ENCODE peak calls at places on chromosomes 12 and 14, in ten cellular contexts. T is prostate gland, V is breast epithelium, X is SK-N-MC, K is transverse colon, G is SK-N-SH, U is GM12892, R is suprapubic skin, P is stomach, S is endothelial cell of umbilical vein. H is an unnamed sample.

GRCh38 chr12:6635375-6635855 is 344 bp downstream of the LPAR5 start:
- DNase-seq in U (no peak), P (no peak), R (no peak), V (no peak), S (no peak), G (peak), K (no peak), T (no peak), X (no peak), H (no peak)

GRCh38 chr12:61546296-61546695 is 713.9 kb upstream of the USP15 start:
- DNase-seq in K (no peak), P (no peak), U (no peak), G (no peak), T (peak), R (no peak), V (no peak), S (no peak), X (no peak), H (no peak)

GRCh38 chr12:84191779-84192178 is 720.8 kb downstream of the SLC6A15 start:
- DNase-seq in R (no peak), V (no peak), P (no peak), T (no peak), S (no peak), X (no peak), U (no peak), G (no peak), K (no peak), H (no peak)

GRCh38 chr14:100568164-100568997 is 18.8 kb downstream of the BEGAIN start:
- DNase-seq in R (no peak), X (no peak), U (no peak), T (no peak), V (no peak), S (no peak), G (peak), K (no peak), P (no peak), H (peak)

GRCh38 chr14:76138119-76138757 is 13.5 kb upstream of the GPATCH2L start:
- DNase-seq in T (no peak), V (no peak), P (no peak), U (no peak), R (no peak), S (no peak), X (no peak), K (no peak), G (peak), H (no peak)

GRCh38 chr12:47651368-47652254 is 54.2 kb downstream of the RPAP3 start:
- DNase-seq in K (peak), R (no peak), X (no peak), G (peak), U (no peak), P (peak), T (peak), S (peak), V (peak), H (no peak)

GRCh38 chr12:27969011-27969900 is 3.3 kb downstream of the PTHLH start:
- DNase-seq in V (no peak), G (peak), U (no peak), T (no peak), S (peak), R (peak), X (no peak), K (no peak), P (no peak), H (no peak)

GRCh38 chr12:76144253-76144564 is 59.7 kb upstream of the NAP1L1 start:
- DNase-seq in G (peak), V (no peak), X (no peak), U (no peak), K (peak), R (no peak), S (peak), P (peak), T (no peak), H (peak)

GRCh38 chr12:49553512-49554088 is 14.3 kb downstream of the MCRS1 start:
- DNase-seq in V (no peak), U (no peak), T (no peak), P (no peak), G (peak), K (no peak), R (no peak), S (peak), X (no peak), H (no peak)

GRCh38 chr12:79776111-79776510 is 85.3 kb upstream of the PAWR start:
- DNase-seq in X (no peak), U (no peak), P (no peak), S (peak), T (no peak), V (no peak), K (no peak), G (no peak), R (no peak), H (no peak)

GRCh38 chr14:101351769-101352168 is 209.5 kb upstream of the DIO3 start:
- DNase-seq in R (peak), U (no peak), T (no peak), P (peak), V (no peak), X (no peak), K (no peak), G (no peak), S (no peak), H (peak)

GRCh38 chr12:32615441-32615840 is 63.7 kb upstream of the DNM1L start:
- DNase-seq in R (no peak), S (no peak), T (no peak), K (peak), X (no peak), U (no peak), V (no peak), G (no peak), P (no peak), H (no peak)

GRCh38 chr14:95208598-95208997 is 51.3 kb upstream of the DICER1 start:
- DNase-seq in G (no peak), U (no peak), X (no peak), R (no peak), P (no peak), T (no peak), V (no peak), S (no peak), K (no peak), H (no peak)

GRCh38 chr14:33589334-33589733 is 361.5 kb downstream of the EGLN3 start:
- DNase-seq in T (peak), G (no peak), K (no peak), U (no peak), R (no peak), X (no peak), P (peak), V (peak), S (no peak), H (no peak)

GRCh38 chr14:102654298-102654697 is 61.8 kb downstream of the RCOR1 start:
- DNase-seq in G (no peak), S (no peak), U (no peak), K (no peak), R (no peak), T (no peak), X (no peak), V (no peak), P (no peak), H (no peak)

GRCh38 chr12:75813066-75813465 is 218.5 kb downstream of the PHLDA1 start:
- DNase-seq in U (no peak), S (no peak), G (no peak), T (no peak), X (no peak), P (no peak), R (no peak), K (no peak), V (no peak), H (no peak)

GRCh38 chr14:99589031-99589441 is 15.0 kb downstream of the CCDC85C start:
- DNase-seq in S (no peak), G (no peak), X (no peak), R (no peak), T (no peak), V (no peak), P (no peak), U (no peak), K (no peak), H (peak)

GRCh38 chr14:102235275-102235897 is 69.6 kb downstream of the MOK start:
- DNase-seq in T (peak), K (peak), V (peak), S (peak), U (peak), R (no peak), P (peak), G (peak), X (no peak), H (peak)

GRCh38 chr12:6554168-6554989 is 1.5 kb downstream of the IFFO1 start:
- DNase-seq in T (peak), S (peak), P (peak), V (no peak), X (no peak), R (peak), U (peak), G (peak), K (peak), H (peak)

GRCh38 chr14:33699300-33699699 is 251.6 kb downstream of the EGLN3 start:
- DNase-seq in S (no peak), X (no peak), R (no peak), V (no peak), K (no peak), G (no peak), T (no peak), P (no peak), U (no peak), H (no peak)

GRCh38 chr12:122449317-122449716 is 26.8 kb upstream of the CLIP1 start:
- DNase-seq in S (peak), R (no peak), T (no peak), U (no peak), P (no peak), V (no peak), G (no peak), K (no peak), X (no peak), H (no peak)

GRCh38 chr12:92505373-92506340 is 197.1 kb upstream of the PLEKHG7 start:
- DNase-seq in P (peak), V (no peak), S (peak), R (peak), G (peak), U (no peak), T (no peak), K (peak), X (no peak), H (peak)

GRCh38 chr12:11755311-11755930 is 105.9 kb downstream of the ETV6 start:
- DNase-seq in V (no peak), U (no peak), P (no peak), T (no peak), R (no peak), G (no peak), K (no peak), S (no peak), X (no peak), H (no peak)

GRCh38 chr14:34782031-34782430 is 67.6 kb upstream of the CFL2 start:
- DNase-seq in P (no peak), V (no peak), G (no peak), X (no peak), U (no peak), T (no peak), S (peak), R (no peak), K (no peak), H (no peak)

GRCh38 chr14:29077916-29078315 is 311.3 kb downstream of the FOXG1 start:
- DNase-seq in T (no peak), S (no peak), R (no peak), X (no peak), U (no peak), G (no peak), K (no peak), V (no peak), P (no peak), H (no peak)

GRCh38 chr14:92651106-92651792 is 97.2 kb downstream of the LGMN start:
- DNase-seq in S (no peak), P (peak), T (no peak), R (no peak), V (no peak), U (peak), K (peak), X (no peak), G (no peak), H (peak)

GRCh38 chr14:66662374-66662773 is 154.4 kb downstream of the GPHN start:
- DNase-seq in R (no peak), K (no peak), P (no peak), U (no peak), G (no peak), V (no peak), S (peak), T (no peak), X (no peak), H (no peak)

GRCh38 chr12:59651230-59651920 is 55.5 kb downstream of the SLC16A7 start:
- DNase-seq in T (no peak), G (no peak), U (no peak), K (no peak), S (peak), P (no peak), X (no peak), V (no peak), R (no peak), H (no peak)

GRCh38 chr12:67096533-67097318 is 172.4 kb upstream of the CAND1 start:
- DNase-seq in V (no peak), T (no peak), U (no peak), R (no peak), X (no peak), G (no peak), P (no peak), S (no peak), K (no peak), H (no peak)

GRCh38 chr14:47919334-47919846 is 244.0 kb upstream of the MDGA2 start:
- DNase-seq in V (no peak), T (no peak), K (no peak), G (no peak), P (no peak), R (no peak), S (no peak), U (no peak), X (no peak), H (no peak)

GRCh38 chr12:88698471-88698870 is 118.2 kb upstream of the KITLG start:
- DNase-seq in U (no peak), T (no peak), K (no peak), S (no peak), P (no peak), V (no peak), G (peak), X (peak), R (no peak), H (no peak)

GRCh38 chr12:26845984-26846383 is 13.0 kb upstream of the ITPR2 start:
- DNase-seq in K (no peak), X (no peak), R (no peak), U (no peak), P (no peak), S (peak), G (peak), T (no peak), V (no peak), H (no peak)

GRCh38 chr12:52335598-52336262 is 14.5 kb upstream of the KRT83 start:
- DNase-seq in V (no peak), X (no peak), K (peak), U (no peak), S (no peak), P (peak), T (no peak), G (peak), R (peak), H (peak)

GRCh38 chr14:67622675-67623074 is 3.0 kb downstream of the ARG2 start:
- DNase-seq in X (peak), V (no peak), T (peak), G (no peak), P (no peak), K (no peak), S (peak), R (no peak), U (no peak), H (no peak)

GRCh38 chr12:53963434-53964314 is 9.0 kb downstream of the HOXC12 start:
- DNase-seq in V (no peak), U (no peak), P (no peak), T (no peak), S (no peak), G (no peak), K (no peak), R (peak), X (no peak), H (no peak)

GRCh38 chr14:73283592-73284379 is 46.5 kb downstream of the PAPLN start:
- DNase-seq in R (no peak), G (no peak), T (no peak), U (no peak), K (no peak), S (no peak), V (no peak), X (no peak), P (no peak), H (no peak)

GRCh38 chr12:120584343-120585149 is 3.3 kb upstream of the POP5 start:
- DNase-seq in S (peak), K (peak), V (peak), X (no peak), R (peak), U (peak), G (peak), P (peak), T (peak), H (peak)

GRCh38 chr12:98863167-98863566 is 218.1 kb downstream of the APAF1 start:
- DNase-seq in V (no peak), K (no peak), U (no peak), R (no peak), G (no peak), X (no peak), P (no peak), T (no peak), S (no peak), H (no peak)

GRCh38 chr12:128661216-128661550 is 162.6 kb downstream of the SLC15A4 start:
- DNase-seq in X (no peak), T (no peak), V (no peak), U (no peak), G (no peak), S (no peak), R (no peak), K (no peak), P (no peak), H (no peak)
- TF ChIP-seq POLR2AphosphoS5 in X (no peak), T (no peak), V (no peak), U (no peak), G (no peak), S (no peak), R (no peak), K (no peak), P (no peak), H (no peak)

GRCh38 chr12:65524666-65525065 is 246.2 kb downstream of the MSRB3 start:
- DNase-seq in P (no peak), V (no peak), X (no peak), R (no peak), K (no peak), S (peak), G (no peak), U (no peak), T (no peak), H (no peak)
- TF ChIP-seq POLR2AphosphoS5 in P (no peak), V (no peak), X (no peak), R (no peak), K (no peak), S (no peak), G (peak), U (no peak), T (no peak), H (no peak)

DNA sequence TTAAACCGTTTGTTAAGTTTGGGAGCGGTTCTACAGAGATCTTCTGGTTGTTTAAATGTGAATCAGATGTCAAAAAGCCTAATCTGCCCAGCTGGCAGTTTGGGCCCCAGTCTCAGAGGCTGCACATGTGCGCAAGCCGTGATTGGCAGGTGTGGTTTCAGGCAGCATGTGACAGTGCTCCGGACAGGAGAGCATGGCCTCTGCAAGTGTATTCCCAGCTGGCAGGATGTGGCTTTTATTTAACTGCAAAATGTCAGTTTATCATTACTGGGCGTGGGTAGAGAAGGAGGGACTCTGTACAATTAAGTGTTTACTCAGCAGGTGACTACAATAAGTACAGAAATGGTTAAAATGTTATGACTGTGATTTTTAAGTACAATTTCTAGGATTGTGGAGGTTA is 77.5 kb downstream of the PELI2 start:
- DNase-seq in R (no peak), T (no peak), G (no peak), U (peak), V (no peak), S (peak), P (no peak), K (peak), X (no peak), H (no peak)
- TF ChIP-seq POLR2AphosphoS5 in R (no peak), T (no peak), G (no peak), U (no peak), V (no peak), S (no peak), P (no peak), K (no peak), X (no peak), H (no peak)

GRCh38 chr14:90274808-90275454 is 18.6 kb downstream of the PSMC1 start:
- DNase-seq in V (no peak), U (no peak), T (no peak), K (no peak), X (no peak), R (no peak), G (no peak), P (no peak), S (peak), H (no peak)
- TF ChIP-seq POLR2AphosphoS5 in V (no peak), U (peak), T (no peak), K (no peak), X (peak), R (no peak), G (no peak), P (no peak), S (peak), H (no peak)